ENCODE peak calls at places on chromosomes 12 and 14, in six cellular contexts. K is mammary epithelial cell, R is BE2C, A is neural crest cell, I is HL-60, U is BJ. P is an unnamed sample.
A peak's percentile ranks its signal among the peaks of the same experiment; 100 is the strongest.

GRCh38 chr12:91577586-91578539 is 395.2 kb upstream of the DCN start:
- DNase-seq in U (no peak), I (no peak), K (peak; percentile 37), R (no peak), A (no peak), P (peak; percentile 32)

GRCh38 chr14:100067971-100068959 is 3.0 kb downstream of the EVL start:
- DNase-seq in U (no peak), K (peak; percentile 79), R (no peak), A (no peak), I (peak; percentile 82), P (peak; percentile 73)

GRCh38 chr14:104554088-104554607 is 25.4 kb upstream of the C14orf180 start:
- DNase-seq in K (no peak), R (peak; percentile 10), A (no peak), U (no peak), I (no peak), P (no peak)

GRCh38 chr14:95476747-95477146 is 39.7 kb downstream of the SYNE3 start:
- DNase-seq in A (no peak), R (no peak), U (no peak), I (no peak), K (no peak), P (no peak)

GRCh38 chr12:96416033-96416790 is 16.0 kb upstream of the CDK17 start:
- DNase-seq in I (peak; percentile 74), U (no peak), A (no peak), R (no peak), K (peak; percentile 95), P (peak; percentile 97)

GRCh38 chr14:86714575-86714974 is 1184.6 kb downstream of the FLRT2 start:
- DNase-seq in U (no peak), R (no peak), K (no peak), A (no peak), I (no peak), P (no peak)

GRCh38 chr12:68497702-68498101 is 113.0 kb upstream of the RAP1B start:
- DNase-seq in U (peak; percentile 98), R (no peak), A (no peak), I (no peak), K (peak; percentile 83), P (peak; percentile 57)

GRCh38 chr14:71620401-71620800 is 311.8 kb upstream of the RGS6 start:
- DNase-seq in U (no peak), A (no peak), K (peak; percentile 46), R (no peak), I (no peak), P (no peak)

GRCh38 chr12:65313704-65314317 is 35.3 kb downstream of the MSRB3 start:
- DNase-seq in R (no peak), U (no peak), K (peak; percentile 19), A (no peak), I (no peak), P (peak; percentile 52)
- TF ChIP-seq CTCF in R (peak; percentile 30), U (peak; percentile 43), K (peak; percentile 67), A (peak; percentile 75), I (peak; percentile 18), P (peak; percentile 66)

DNA sequence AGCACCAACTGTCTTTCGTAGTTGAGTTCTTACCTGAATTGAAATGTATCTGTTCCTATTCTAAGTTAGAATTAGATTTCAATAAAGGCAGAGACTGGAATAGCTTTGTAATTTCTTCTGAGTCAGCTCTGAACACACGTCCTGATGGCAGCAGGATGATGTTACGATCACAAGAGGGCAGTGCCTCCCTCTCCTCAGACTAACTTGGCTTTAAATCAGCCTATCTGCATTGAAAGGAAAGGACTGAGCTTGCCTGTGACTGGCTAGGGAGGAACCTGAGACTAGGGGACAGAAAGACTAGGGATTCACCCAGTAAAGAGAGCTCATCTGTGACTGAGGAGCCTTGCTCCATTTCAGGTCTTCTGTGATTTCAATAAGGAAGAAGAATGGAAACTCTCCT is 323.7 kb upstream of the OR4E1 start:
- DNase-seq in R (no peak), K (peak; percentile 38), I (no peak), U (no peak), A (no peak), P (peak; percentile 46)
- TF ChIP-seq CTCF in R (peak; percentile 31), K (peak; percentile 17), I (no peak), U (no peak), A (peak; percentile 49), P (peak; percentile 39)

DNA sequence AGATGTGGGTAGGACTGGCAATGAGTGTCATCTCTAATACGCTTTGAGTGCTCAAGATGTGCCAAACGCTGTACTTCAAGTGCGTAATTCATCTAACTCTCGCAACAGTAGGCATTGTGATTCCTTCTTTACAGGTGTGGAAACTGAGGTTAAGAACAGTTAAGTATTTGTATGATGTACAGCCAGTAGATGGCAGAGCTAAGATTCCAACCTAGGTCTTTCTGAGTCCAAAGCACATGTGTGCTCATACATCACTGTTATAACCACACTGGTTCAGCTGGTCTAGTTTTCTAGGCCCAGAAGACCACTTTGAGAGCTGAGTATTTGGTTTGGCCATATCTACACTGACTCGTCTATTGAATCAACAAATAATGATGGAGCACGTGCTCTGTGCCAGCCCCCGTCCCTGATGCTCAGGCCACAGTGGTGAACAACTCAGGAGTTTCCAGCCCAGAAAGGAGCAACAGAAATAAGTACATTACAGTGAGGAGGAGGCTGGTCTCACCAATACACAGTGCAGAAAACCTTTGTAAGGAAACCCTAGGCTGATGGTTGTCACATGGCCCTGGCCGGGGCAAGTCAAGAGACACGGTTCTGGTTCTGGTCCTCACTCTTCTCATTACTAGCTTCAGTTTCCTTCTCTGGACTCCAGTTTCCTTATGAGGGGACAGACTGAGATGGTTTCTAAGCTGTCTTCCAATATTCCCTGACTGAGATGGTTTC is 69.3 kb upstream of the SCN8A start:
- DNase-seq in A (no peak), U (no peak), I (no peak), K (no peak), R (no peak), P (no peak)
- TF ChIP-seq CTCF in A (no peak), U (peak; percentile 16), I (no peak), K (no peak), R (peak; percentile 33), P (no peak)

GRCh38 chr14:80992580-80992979 is 37.2 kb downstream of the TSHR start:
- DNase-seq in A (no peak), U (no peak), R (no peak), I (no peak), K (no peak), P (no peak)
- TF ChIP-seq CTCF in A (no peak), U (no peak), R (no peak), I (no peak), K (no peak), P (no peak)